ENCODE peak calls at places on chromosomes 6 and 20, in six cellular contexts. S is sigmoid colon, E is BJ, Q is foreskin fibroblast, N is astrocyte of the spinal cord, C is hepatocyte. M is an unnamed sample.

GRCh38 chr6:131065112-131065823 is 2.2 kb upstream of the EPB41L2 start:
- DNase-seq in S (no peak), E (no peak), Q (no peak), N (no peak), C (peak; percentile 19), M (no peak)

GRCh38 chr6:150615967-150616366 is 16.3 kb downstream of the PLEKHG1 start:
- DNase-seq in S (no peak), E (no peak), Q (no peak), N (no peak), C (no peak), M (no peak)

GRCh38 chr6:155861821-155862220 is 406.2 kb upstream of the NOX3 start:
- DNase-seq in S (no peak), E (no peak), Q (no peak), N (no peak), C (no peak), M (no peak)

GRCh38 chr6:126267621-126268020 is 72.3 kb upstream of the CENPW start:
- DNase-seq in S (no peak), E (no peak), Q (no peak), N (peak; percentile 8), C (no peak), M (peak; percentile 0)

GRCh38 chr6:109783245-109783990 is 92.3 kb downstream of the FIG4 start:
- DNase-seq in S (no peak), E (no peak), Q (no peak), N (no peak), C (no peak), M (no peak)

GRCh38 chr6:134753001-134753400 is 196.9 kb downstream of the ALDH8A1 start:
- DNase-seq in S (no peak), E (no peak), Q (no peak), N (no peak), C (no peak), M (no peak)

GRCh38 chr6:53857318-53858094 is 62.7 kb downstream of the LRRC1 start:
- DNase-seq in S (no peak), E (no peak), Q (no peak), N (no peak), C (no peak), M (no peak)

GRCh38 chr6:52877168-52877567 is 32.3 kb downstream of the GSTA3 start:
- DNase-seq in S (no peak), E (peak; percentile 72), Q (peak; percentile 78), N (peak; percentile 92), C (peak; percentile 34), M (peak; percentile 91)

GRCh38 chr6:133964702-133965101 is 11.7 kb downstream of the TBPL1 start:
- DNase-seq in S (no peak), E (no peak), Q (no peak), N (no peak), C (no peak), M (no peak)

GRCh38 chr6:11346516-11346915 is 114.0 kb upstream of the NEDD9 start:
- DNase-seq in S (no peak), E (no peak), Q (no peak), N (no peak), C (no peak), M (no peak)

GRCh38 chr20:43389231-43389630 is 68.5 kb upstream of the SRSF6 start:
- DNase-seq in S (peak; percentile 71), E (no peak), Q (no peak), N (no peak), C (no peak), M (peak; percentile 27)

GRCh38 chr6:11366183-11366933 is 133.9 kb upstream of the NEDD9 start:
- DNase-seq in S (no peak), E (no peak), Q (no peak), N (no peak), C (no peak), M (no peak)

GRCh38 chr6:46184114-46184513 is 13.3 kb upstream of the ENPP5 start:
- DNase-seq in S (no peak), E (peak; percentile 51), Q (peak; percentile 50), N (peak; percentile 84), C (peak; percentile 16), M (peak; percentile 57)

GRCh38 chr20:47927385-47927851 is 142.1 kb upstream of the SULF2 start:
- DNase-seq in S (no peak), E (no peak), Q (peak; percentile 6), N (peak; percentile 16), C (no peak), M (peak; percentile 36)

GRCh38 chr6:44664716-44665115 is 277.2 kb downstream of the CDC5L start:
- DNase-seq in S (no peak), E (no peak), Q (no peak), N (peak; percentile 56), C (no peak), M (peak; percentile 41)

GRCh38 chr20:57782631-57783041 is 72.8 kb upstream of the PMEPA1 start:
- DNase-seq in S (no peak), E (no peak), Q (no peak), N (no peak), C (no peak), M (no peak)

GRCh38 chr6:11432713-11433450 is 104.7 kb upstream of the TMEM170B start:
- DNase-seq in S (no peak), E (peak; percentile 98), Q (peak; percentile 60), N (peak; percentile 92), C (no peak), M (peak; percentile 66)

GRCh38 chr6:134389129-134389528 is 71.2 kb upstream of the SGK1 start:
- DNase-seq in S (no peak), E (no peak), Q (no peak), N (no peak), C (no peak), M (no peak)

GRCh38 chr6:39191236-39191930 is 37.9 kb downstream of the KCNK5 start:
- DNase-seq in S (no peak), E (no peak), Q (no peak), N (no peak), C (no peak), M (no peak)

GRCh38 chr6:37990762-37991525 is 171.4 kb downstream of the ZFAND3 start:
- DNase-seq in S (no peak), E (peak; percentile 58), Q (peak; percentile 63), N (peak; percentile 86), C (peak; percentile 33), M (peak; percentile 82)

GRCh38 chr20:44079968-44080560 is 106.9 kb downstream of the JPH2 start:
- DNase-seq in S (no peak), E (no peak), Q (no peak), N (no peak), C (no peak), M (peak; percentile 62)

GRCh38 chr6:5499644-5500306 is 238.5 kb downstream of the FARS2 start:
- DNase-seq in S (no peak), E (peak; percentile 29), Q (peak; percentile 57), N (peak; percentile 74), C (no peak), M (no peak)

GRCh38 chr6:103236923-103237322 is 1622.8 kb downstream of the HACE1 start:
- DNase-seq in S (no peak), E (no peak), Q (no peak), N (no peak), C (peak; percentile 22), M (no peak)

GRCh38 chr6:105759946-105760345 is 326.2 kb upstream of the PRDM1 start:
- DNase-seq in S (no peak), E (no peak), Q (peak; percentile 71), N (peak; percentile 78), C (no peak), M (peak; percentile 69)

GRCh38 chr20:59183751-59184150 is 20.1 kb downstream of the ZNF831 start:
- DNase-seq in S (no peak), E (no peak), Q (no peak), N (no peak), C (no peak), M (no peak)

GRCh38 chr6:16955899-16956298 is 146.0 kb upstream of the STMND1 start:
- DNase-seq in S (no peak), E (no peak), Q (no peak), N (no peak), C (no peak), M (no peak)

GRCh38 chr6:44497807-44498206 is 110.3 kb downstream of the CDC5L start:
- DNase-seq in S (no peak), E (no peak), Q (no peak), N (no peak), C (no peak), M (no peak)

GRCh38 chr6:69861986-69862385 is 4.4 kb upstream of the COL19A1 start:
- DNase-seq in S (no peak), E (no peak), Q (no peak), N (no peak), C (no peak), M (no peak)

GRCh38 chr6:47655719-47656595 is 42.4 kb upstream of the ADGRF4 start:
- DNase-seq in S (no peak), E (no peak), Q (peak; percentile 3), N (peak; percentile 40), C (peak; percentile 81), M (peak; percentile 40)

GRCh38 chr6:108796875-108797274 is 51.3 kb upstream of the ARMC2 start:
- DNase-seq in S (no peak), E (no peak), Q (no peak), N (no peak), C (no peak), M (no peak)

GRCh38 chr6:15715060-15715459 is 52.2 kb upstream of the DTNBP1 start:
- DNase-seq in S (no peak), E (no peak), Q (no peak), N (peak; percentile 5), C (no peak), M (no peak)

GRCh38 chr6:90894285-90895144 is 307.6 kb upstream of the MAP3K7 start:
- DNase-seq in S (no peak), E (no peak), Q (no peak), N (no peak), C (no peak), M (no peak)
- TF ChIP-seq CTCF in S (no peak), E (no peak), Q (no peak), N (no peak), C (no peak), M (no peak)

GRCh38 chr20:38357653-38358207 is 11.4 kb downstream of the LBP start:
- DNase-seq in S (no peak), E (no peak), Q (no peak), N (peak; percentile 15), C (no peak), M (no peak)
- H3K4me3 ChIP-seq in S (no peak overlapping the region), E (no peak overlapping the region), Q (no peak overlapping the region), N (no peak overlapping the region), C (no peak overlapping the region), M (no peak overlapping the region)

GRCh38 chr6:145213614-145214013 is 521.7 kb downstream of the EPM2A start:
- DNase-seq in S (no peak), E (no peak), Q (no peak), N (no peak), C (no peak), M (peak; percentile 12)

GRCh38 chr6:145209312-145209711 is 526.0 kb downstream of the EPM2A start:
- DNase-seq in S (no peak), E (no peak), Q (peak; percentile 3), N (no peak), C (no peak), M (no peak)

GRCh38 chr6:145212807-145213206 is 522.5 kb downstream of the EPM2A start:
- DNase-seq in S (no peak), E (no peak), Q (no peak), N (no peak), C (no peak), M (no peak)

GRCh38 chr6:145214570-145214969 is 520.8 kb downstream of the EPM2A start:
- DNase-seq in S (no peak), E (no peak), Q (no peak), N (peak; percentile 53), C (peak; percentile 52), M (peak; percentile 32)
- TF ChIP-seq CTCF in S (peak; percentile 52), E (peak; percentile 45), Q (peak; percentile 36), N (peak; percentile 46), C (peak; percentile 76), M (peak; percentile 53)

DNA sequence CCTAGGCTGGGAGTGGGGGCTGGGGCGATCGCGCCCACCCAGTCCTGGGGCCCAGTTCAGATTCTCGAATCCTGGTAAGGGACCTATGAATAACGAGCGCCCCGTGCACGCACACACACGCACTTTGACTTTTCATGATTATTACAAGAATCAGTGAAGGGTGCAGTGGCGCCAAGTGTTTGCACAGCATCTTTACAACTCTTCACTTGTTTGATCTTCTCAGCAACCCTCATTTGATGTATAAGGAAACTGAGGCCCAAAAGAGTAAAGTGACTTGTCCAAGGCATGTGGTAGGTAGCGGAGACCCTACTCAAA is 863 bp upstream of the LRFN2 start:
- DNase-seq in S (no peak), E (no peak), Q (no peak), N (no peak), C (no peak), M (no peak)
- H3K4me3 ChIP-seq in S (peak overlapping the region; percentile 43), E (no peak overlapping the region), Q (no peak overlapping the region), N (no peak overlapping the region), C (no peak overlapping the region), M (no peak overlapping the region)